ENCODE peak calls at places on chromosome 1, in four cellular contexts. Z, I, H and L are unnamed samples.

GRCh38 chr1:107184888-107185287 is 44.0 kb downstream of the NTNG1 start:
- DNase-seq in Z (no peak), I (no peak), H (no peak), L (no peak)

GRCh38 chr1:186620951-186621350 is 59.3 kb downstream of the PTGS2 start:
- DNase-seq in Z (peak; percentile 94), I (no peak), H (no peak), L (no peak)

GRCh38 chr1:179743679-179744400 is 749 bp downstream of the FAM163A start:
- DNase-seq in Z (peak; percentile 49), I (no peak), H (no peak), L (no peak)

GRCh38 chr1:21614419-21615115 is 54.6 kb downstream of the RAP1GAP start:
- DNase-seq in Z (no peak), I (no peak), H (peak; percentile 57), L (no peak)

GRCh38 chr1:36327421-36328087 is 4.1 kb upstream of the EVA1B start:
- DNase-seq in Z (peak; percentile 17), I (no peak), H (no peak), L (no peak)

GRCh38 chr1:220631238-220631842 is 58.8 kb upstream of the C1orf115 start:
- DNase-seq in Z (peak; percentile 4), I (no peak), H (no peak), L (peak; percentile 16)

GRCh38 chr1:28449904-28450303 is 55.9 kb upstream of the RCC1 start:
- DNase-seq in Z (peak; percentile 61), I (no peak), H (no peak), L (no peak)

GRCh38 chr1:168683871-168684270 is 45.1 kb downstream of the DPT start:
- DNase-seq in Z (no peak), I (no peak), H (no peak), L (no peak)

GRCh38 chr1:240237305-240237721 is 145.6 kb downstream of the FMN2 start:
- DNase-seq in Z (peak; percentile 25), I (no peak), H (no peak), L (no peak)